ENCODE peak calls at places on chromosomes 12 and 14, in ten cellular contexts. F, I, C, T, O, W, G, X, R and L are unnamed samples.

GRCh38 chr14:77022219-77022852 is 6.2 kb downstream of the IRF2BPL start:
- DNase-seq in F (no peak), W (no peak), I (no peak), X (no peak), O (no peak), C (no peak), R (no peak), T (no peak), G (no peak), L (no peak)

GRCh38 chr14:93976477-93977057 is at the start of gene ASB2:
- DNase-seq in X (no peak), C (peak), W (no peak), F (no peak), I (no peak), O (no peak), G (no peak), T (no peak), R (no peak), L (no peak)

GRCh38 chr14:69318241-69318640 is 58.3 kb downstream of the GALNT16 start:
- DNase-seq in F (no peak), R (no peak), I (no peak), C (no peak), G (no peak), X (no peak), T (no peak), W (no peak), O (no peak), L (no peak)

GRCh38 chr12:4107436-4107878 is 166.1 kb upstream of the CCND2 start:
- DNase-seq in O (peak), G (peak), W (peak), R (no peak), C (peak), I (peak), F (no peak), T (no peak), X (peak), L (peak)

GRCh38 chr14:90427848-90428426 is 31.1 kb downstream of the CALM1 start:
- DNase-seq in O (no peak), G (no peak), F (no peak), I (no peak), W (no peak), T (no peak), R (no peak), X (no peak), C (no peak), L (no peak)

GRCh38 chr14:93944348-93945069 is 17.4 kb downstream of the FAM181A start:
- DNase-seq in X (no peak), G (no peak), C (no peak), O (no peak), W (no peak), T (no peak), R (no peak), I (no peak), F (no peak), L (no peak)

GRCh38 chr12:27015730-27016076 is 1.5 kb upstream of the TM7SF3 start:
- DNase-seq in O (peak), C (peak), F (no peak), W (no peak), X (peak), T (no peak), G (peak), I (peak), R (no peak), L (peak)

GRCh38 chr12:65508281-65509035 is 230.0 kb downstream of the MSRB3 start:
- DNase-seq in F (no peak), R (no peak), O (no peak), W (no peak), C (no peak), I (no peak), X (no peak), G (no peak), T (no peak), L (no peak)

GRCh38 chr12:75130811-75131210 is 78.8 kb downstream of the KCNC2 start:
- DNase-seq in R (no peak), F (no peak), X (no peak), W (no peak), T (no peak), G (no peak), O (no peak), I (no peak), C (no peak), L (no peak)

GRCh38 chr12:96000858-96001257 is 4.7 kb upstream of the HAL start:
- DNase-seq in T (no peak), F (no peak), X (no peak), O (no peak), I (no peak), C (no peak), R (no peak), G (no peak), W (no peak), L (no peak)

GRCh38 chr12:90945070-90945649 is 9.8 kb downstream of the CCER1 start:
- DNase-seq in F (no peak), O (peak), W (no peak), X (peak), G (no peak), R (peak), T (no peak), C (peak), I (peak), L (peak)

GRCh38 chr14:68111733-68112270 is 292.2 kb downstream of the RAD51B start:
- DNase-seq in F (no peak), R (no peak), X (no peak), O (no peak), I (no peak), W (no peak), T (no peak), G (no peak), C (no peak), L (no peak)

GRCh38 chr14:45891417-45892080 is 638.5 kb upstream of the MIS18BP1 start:
- DNase-seq in X (no peak), R (no peak), W (no peak), F (no peak), G (peak), I (no peak), C (no peak), O (no peak), T (no peak), L (no peak)

GRCh38 chr14:51834218-51834617 is 26.2 kb upstream of the GNG2 start:
- DNase-seq in W (no peak), T (no peak), O (no peak), G (peak), F (no peak), R (no peak), X (no peak), I (no peak), C (no peak), L (no peak)

GRCh38 chr14:80523518-80524117 is 312.3 kb upstream of the DIO2 start:
- DNase-seq in O (no peak), F (peak), G (no peak), R (no peak), X (no peak), T (no peak), I (peak), W (no peak), C (no peak), L (peak)

GRCh38 chr12:66003951-66004350 is 126.6 kb downstream of the LLPH start:
- DNase-seq in X (no peak), O (no peak), T (no peak), F (no peak), W (no peak), R (no peak), C (no peak), I (no peak), G (no peak), L (no peak)

GRCh38 chr12:92612611-92613010 is 90.2 kb upstream of the PLEKHG7 start:
- DNase-seq in T (no peak), R (no peak), C (no peak), W (no peak), F (no peak), O (no peak), G (no peak), I (no peak), X (no peak), L (no peak)

GRCh38 chr12:62537544-62537943 is 70.9 kb downstream of the MON2 start:
- DNase-seq in O (peak), T (no peak), C (peak), W (peak), I (peak), R (no peak), F (peak), X (no peak), G (no peak), L (peak)

DNA sequence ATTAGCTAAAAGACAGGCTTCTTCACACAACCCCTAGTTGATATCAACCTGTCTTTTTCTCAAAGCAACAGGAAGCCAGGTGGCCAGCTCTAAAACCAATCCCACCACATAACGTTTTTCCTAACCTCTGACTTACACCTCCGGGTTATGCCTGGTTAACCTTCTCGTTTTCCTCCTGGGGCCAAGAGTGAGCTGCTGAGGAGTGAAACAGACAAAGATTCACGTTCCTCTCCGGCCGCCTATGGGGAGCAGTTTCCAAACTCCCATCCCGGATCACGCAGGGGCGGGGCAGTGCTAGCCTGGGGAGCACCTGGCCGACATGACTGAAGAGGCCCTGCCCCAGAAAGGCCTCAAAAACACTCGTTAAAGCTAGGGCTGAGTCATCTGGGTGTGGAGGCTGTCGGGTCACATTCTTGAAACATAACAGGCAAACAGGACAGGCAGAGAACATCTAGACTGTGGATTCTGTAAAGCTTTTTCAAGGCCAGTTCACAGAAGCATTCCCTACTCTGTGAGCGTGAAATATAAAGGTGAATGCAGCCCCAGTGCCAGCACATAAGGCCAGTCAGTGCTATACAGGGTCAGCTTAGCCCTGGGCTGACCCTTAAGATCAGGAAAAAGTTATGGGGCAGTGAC is 25.9 kb upstream of the LGALS3 start:
- DNase-seq in W (peak), G (peak), X (peak), T (no peak), I (peak), O (peak), C (peak), R (peak), F (peak), L (peak)
- H3K4me3 ChIP-seq in W (peak), G (no peak), X (peak), T (no peak), I (peak), O (peak), C (no peak), R (peak), F (peak), L (peak)

GRCh38 chr14:61812347-61813100 is 50.3 kb downstream of the SNAPC1 start:
- DNase-seq in C (peak), W (no peak), T (no peak), I (no peak), O (no peak), X (no peak), R (no peak), F (no peak), G (peak), L (peak)
- H3K4me3 ChIP-seq in C (peak), W (peak), T (peak), I (peak), O (peak), X (no peak), R (no peak), F (peak), G (peak), L (peak)

DNA sequence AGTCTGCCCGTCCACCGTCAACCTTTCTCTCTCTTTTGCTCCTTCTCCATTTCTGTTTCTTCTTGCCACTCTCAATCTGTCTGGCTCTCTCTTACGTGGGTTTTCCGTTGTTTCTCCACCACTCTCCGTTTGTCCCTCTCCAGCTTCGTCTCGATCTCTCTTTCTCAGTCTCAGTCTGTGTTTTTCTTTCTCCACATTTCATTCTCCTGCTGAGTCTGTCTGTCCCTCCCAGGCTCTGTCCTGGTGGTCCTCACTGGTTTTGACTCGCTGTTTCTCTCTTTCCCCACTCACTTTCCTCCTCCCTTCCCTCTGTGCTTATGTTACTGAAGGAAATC is 102.9 kb upstream of the MAP1LC3B2 start:
- DNase-seq in T (no peak), X (no peak), W (no peak), R (no peak), I (no peak), F (no peak), O (no peak), C (no peak), G (no peak), L (peak)
- H3K4me3 ChIP-seq in T (peak), X (no peak), W (no peak), R (no peak), I (peak), F (no peak), O (no peak), C (no peak), G (no peak), L (peak)

GRCh38 chr14:53872551-53873188 is 84.0 kb downstream of the BMP4 start:
- DNase-seq in C (peak), F (no peak), X (no peak), T (no peak), G (no peak), I (peak), W (no peak), O (no peak), R (no peak), L (no peak)
- H3K4me3 ChIP-seq in C (no peak), F (no peak), X (no peak), T (no peak), G (no peak), I (no peak), W (no peak), O (no peak), R (no peak), L (no peak)

GRCh38 chr12:67943295-67943892 is 45.9 kb upstream of the IFNG-AS1 start:
- DNase-seq in T (no peak), W (no peak), C (peak), F (peak), O (peak), G (peak), I (peak), R (peak), X (peak), L (peak)
- H3K4me3 ChIP-seq in T (no peak), W (no peak), C (no peak), F (no peak), O (no peak), G (no peak), I (no peak), R (no peak), X (no peak), L (no peak)

GRCh38 chr12:34334953-34335743 is 312.9 kb downstream of the ALG10 start:
- DNase-seq in F (no peak), O (no peak), R (no peak), X (no peak), I (no peak), T (no peak), G (no peak), W (no peak), C (no peak), L (no peak)
- H3K4me3 ChIP-seq in F (no peak), O (peak), R (no peak), X (no peak), I (no peak), T (no peak), G (no peak), W (no peak), C (no peak), L (no peak)

DNA sequence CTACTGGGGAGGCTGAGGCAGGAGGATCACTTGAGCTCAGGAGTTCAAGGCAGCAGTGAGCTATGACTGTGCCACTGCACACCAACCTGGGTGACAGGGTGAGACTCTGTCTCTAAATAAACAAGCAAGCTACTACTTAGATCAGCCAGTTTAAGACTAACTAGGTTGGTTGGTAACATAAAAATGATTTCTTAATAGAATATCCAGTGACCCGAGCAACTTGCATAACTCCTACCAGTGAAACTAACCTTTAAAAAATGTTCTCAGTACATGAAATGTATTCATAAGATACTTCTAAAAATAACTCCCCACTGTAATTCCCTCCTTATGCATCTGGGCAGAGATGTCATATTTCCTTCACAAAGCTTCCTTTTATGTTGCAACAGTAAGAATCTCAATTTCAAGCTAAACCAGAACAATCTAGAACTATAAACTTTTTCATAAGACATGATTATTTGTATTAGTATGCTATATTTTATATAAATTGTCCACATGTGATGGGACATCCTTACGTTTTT is 15.8 kb downstream of the TAOK3 start:
- DNase-seq in G (no peak), F (peak), O (peak), R (peak), I (peak), W (peak), C (peak), T (no peak), X (no peak), L (peak)
- H3K4me3 ChIP-seq in G (no peak), F (no peak), O (no peak), R (no peak), I (no peak), W (no peak), C (no peak), T (no peak), X (peak), L (no peak)

GRCh38 chr12:104219908-104220404 is 4.4 kb downstream of the TXNRD1 start:
- DNase-seq in C (no peak), F (peak), W (peak), X (peak), I (peak), T (no peak), G (peak), O (peak), R (peak), L (peak)
- H3K4me3 ChIP-seq in C (no peak), F (no peak), W (no peak), X (no peak), I (no peak), T (peak), G (no peak), O (no peak), R (peak), L (no peak)

GRCh38 chr14:95526483-95527391 is 8.1 kb upstream of the GLRX5 start:
- DNase-seq in O (no peak), W (no peak), I (peak), F (no peak), G (no peak), X (no peak), C (peak), R (no peak), T (no peak), L (peak)

GRCh38 chr14:95525999-95526398 is 8.9 kb upstream of the GLRX5 start:
- DNase-seq in W (no peak), I (no peak), X (no peak), C (no peak), F (no peak), G (no peak), R (no peak), T (no peak), O (no peak), L (no peak)

GRCh38 chr14:95523818-95524448 is 7.5 kb upstream of the SYNE3 start:
- DNase-seq in R (peak), O (no peak), F (no peak), C (peak), G (no peak), W (peak), T (no peak), X (no peak), I (peak), L (peak)

GRCh38 chr14:95523051-95523817 is 6.8 kb upstream of the SYNE3 start:
- DNase-seq in G (peak), I (peak), F (no peak), C (peak), T (no peak), R (no peak), O (no peak), X (no peak), W (no peak), L (peak)

GRCh38 chr14:95524706-95525512 is 8.5 kb upstream of the SYNE3 start:
- DNase-seq in W (no peak), G (peak), I (no peak), R (peak), T (no peak), C (no peak), F (no peak), O (no peak), X (no peak), L (peak)
- H3K4me3 ChIP-seq in W (no peak), G (no peak), I (no peak), R (peak), T (no peak), C (no peak), F (no peak), O (no peak), X (peak), L (no peak)

GRCh38 chr12:24551368-24551767 is 397.5 kb downstream of the BCAT1 start:
- DNase-seq in C (no peak), O (no peak), I (no peak), W (no peak), G (no peak), F (no peak), T (no peak), X (no peak), R (no peak), L (no peak)

GRCh38 chr12:24541193-24541871 is 407.6 kb downstream of the BCAT1 start:
- DNase-seq in W (no peak), X (no peak), G (no peak), T (no peak), R (no peak), C (no peak), F (no peak), O (no peak), I (no peak), L (no peak)

GRCh38 chr12:24546084-24546483 is 402.8 kb downstream of the BCAT1 start:
- DNase-seq in T (no peak), C (no peak), I (no peak), X (no peak), W (no peak), R (no peak), F (no peak), G (no peak), O (no peak), L (no peak)

GRCh38 chr12:24544368-24544767 is 404.5 kb downstream of the BCAT1 start:
- DNase-seq in O (no peak), C (no peak), I (no peak), R (no peak), G (no peak), W (no peak), X (no peak), T (no peak), F (no peak), L (no peak)

GRCh38 chr12:24546661-24547060 is 402.2 kb downstream of the BCAT1 start:
- DNase-seq in C (no peak), W (no peak), O (no peak), I (no peak), T (no peak), X (no peak), R (no peak), G (no peak), F (no peak), L (no peak)
- H3K4me3 ChIP-seq in C (no peak), W (no peak), O (no peak), I (no peak), T (no peak), X (no peak), R (no peak), G (no peak), F (no peak), L (no peak)